ENCODE peak calls at places on chromosomes 5 and 9, in four cellular contexts. O is IMR-90, V is H1, P is H9. F is an unnamed sample.

GRCh38 chr9:117682955-117683710 is 21.1 kb upstream of the TLR4 start:
- DNase-seq in O (no peak), V (no peak), P (no peak), F (no peak)

GRCh38 chr5:39980056-39980455 is 555.3 kb upstream of the DAB2 start:
- DNase-seq in O (no peak), V (no peak), P (no peak), F (no peak)

GRCh38 chr5:112492291-112492690 is 73.2 kb upstream of the EPB41L4A start:
- DNase-seq in O (peak; percentile 23), V (peak; percentile 27), P (peak; percentile 78), F (peak; percentile 86)

GRCh38 chr5:14211818-14212799 is 69.0 kb downstream of the TRIO start:
- DNase-seq in O (no peak), V (no peak), P (no peak), F (no peak)

GRCh38 chr5:66603164-66603563 is 7.0 kb downstream of the MAST4 start:
- DNase-seq in O (no peak), V (no peak), P (no peak), F (no peak)

GRCh38 chr5:56908942-56909293 is 478 bp upstream of the SETD9 start:
- DNase-seq in O (no peak), V (peak; percentile 7), P (no peak), F (no peak)

GRCh38 chr9:19513671-19514275 is 105.0 kb downstream of the ACER2 start:
- DNase-seq in O (no peak), V (no peak), P (no peak), F (peak; percentile 5)

GRCh38 chr5:14859980-14860379 is 11.6 kb downstream of the ANKH start:
- DNase-seq in O (no peak), V (no peak), P (no peak), F (no peak)

GRCh38 chr5:75601996-75602395 is 9.3 kb upstream of the ANKDD1B start:
- DNase-seq in O (peak; percentile 97), V (no peak), P (no peak), F (peak; percentile 44)

GRCh38 chr5:126673477-126673876 is 72.7 kb downstream of the PHAX start:
- DNase-seq in O (no peak), V (no peak), P (no peak), F (peak; percentile 26)

GRCh38 chr9:107751522-107752235 is 262.1 kb upstream of the KLF4 start:
- DNase-seq in O (peak; percentile 83), V (no peak), P (no peak), F (peak; percentile 13)

GRCh38 chr5:167608708-167609272 is 682.7 kb upstream of the WWC1 start:
- DNase-seq in O (no peak), V (no peak), P (no peak), F (no peak)

GRCh38 chr9:108478871-108479332 is 376.9 kb downstream of the ACTL7B start:
- DNase-seq in O (peak; percentile 88), V (no peak), P (no peak), F (no peak)

GRCh38 chr5:129271309-129271708 is 176.8 kb downstream of the ISOC1 start:
- DNase-seq in O (no peak), V (peak; percentile 13), P (peak; percentile 60), F (peak; percentile 82)

GRCh38 chr5:39794511-39794910 is 369.7 kb upstream of the DAB2 start:
- DNase-seq in O (peak; percentile 29), V (no peak), P (no peak), F (no peak)

GRCh38 chr5:169423580-169424278 is 122.8 kb upstream of the SLIT3 start:
- DNase-seq in O (no peak), V (no peak), P (no peak), F (no peak)

GRCh38 chr9:94212531-94212930 is 46.6 kb upstream of the ZNF169 start:
- DNase-seq in O (no peak), V (peak; percentile 23), P (peak; percentile 66), F (peak; percentile 28)

GRCh38 chr9:36928670-36929349 is 105.3 kb downstream of the PAX5 start:
- DNase-seq in O (peak; percentile 25), V (no peak), P (no peak), F (peak; percentile 23)

GRCh38 chr5:146344155-146345118 is 5.8 kb downstream of the POU4F3 start:
- DNase-seq in O (no peak), V (peak; percentile 73), P (peak; percentile 95), F (peak; percentile 88)

GRCh38 chr5:101689306-101689705 is 606.8 kb downstream of the SLCO4C1 start:
- DNase-seq in O (no peak), V (no peak), P (no peak), F (peak; percentile 47)

GRCh38 chr5:16548115-16548514 is 68.7 kb downstream of the RETREG1 start:
- DNase-seq in O (no peak), V (no peak), P (no peak), F (no peak)

GRCh38 chr5:16546712-16547111 is 70.1 kb downstream of the RETREG1 start:
- DNase-seq in O (no peak), V (no peak), P (no peak), F (no peak)

GRCh38 chr5:16547200-16547842 is 69.5 kb downstream of the RETREG1 start:
- DNase-seq in O (no peak), V (no peak), P (no peak), F (no peak)

GRCh38 chr5:16542275-16542674 is 74.5 kb downstream of the RETREG1 start:
- DNase-seq in O (no peak), V (no peak), P (no peak), F (no peak)

GRCh38 chr5:16544607-16545374 is 72.0 kb downstream of the RETREG1 start:
- DNase-seq in O (peak; percentile 34), V (no peak), P (no peak), F (no peak)
- H4K5ac ChIP-seq in O (no peak overlapping the region), V (no peak overlapping the region), P (no peak overlapping the region), F (no peak overlapping the region)

DNA sequence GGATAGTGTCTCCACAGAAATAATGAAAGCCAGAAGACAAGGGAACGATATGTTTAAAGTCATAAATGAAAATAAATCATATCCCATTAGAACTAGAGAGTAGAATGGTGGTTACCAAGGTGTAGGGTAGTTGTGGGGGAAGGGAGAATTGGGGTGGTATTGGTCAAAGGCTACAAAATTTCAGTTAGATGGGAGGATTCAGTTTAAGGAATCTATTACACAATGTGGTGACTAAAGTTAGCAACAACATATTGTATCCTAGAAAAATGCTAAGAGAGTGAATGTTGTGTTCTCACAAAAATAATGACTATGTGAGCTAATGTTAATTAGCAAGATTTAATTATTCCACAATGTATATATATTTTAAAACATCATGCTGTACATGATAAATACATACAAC is 27.8 kb upstream of the LARP1 start:
- DNase-seq in O (no peak), V (no peak), P (no peak), F (no peak)
- H4K5ac ChIP-seq in O (no peak overlapping the region), V (no peak overlapping the region), P (no peak overlapping the region), F (no peak overlapping the region)

DNA sequence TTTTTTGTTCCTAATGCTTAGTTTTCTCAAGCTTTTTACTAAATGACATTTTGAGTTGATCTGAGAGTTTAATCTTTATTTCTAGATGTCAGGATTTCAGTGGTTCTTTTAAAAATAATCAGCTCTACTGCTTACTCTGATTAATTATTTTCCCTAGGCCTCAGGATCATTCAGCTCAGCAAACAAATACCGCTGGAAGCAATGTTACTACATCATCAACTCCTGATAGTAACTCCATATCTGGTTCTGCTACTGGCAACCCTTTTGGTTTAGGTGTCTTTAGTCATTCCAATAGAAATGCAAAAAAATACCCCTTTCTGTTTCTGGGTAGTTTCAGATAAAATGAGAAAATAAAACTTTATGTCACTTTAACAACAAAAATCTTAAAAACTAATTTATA is 5.6 kb upstream of the IDNK start:
- DNase-seq in O (no peak), V (no peak), P (no peak), F (no peak)
- H4K5ac ChIP-seq in O (no peak overlapping the region), V (no peak overlapping the region), P (no peak overlapping the region), F (no peak overlapping the region)

GRCh38 chr9:1907465-1907864 is 107.7 kb upstream of the SMARCA2 start:
- DNase-seq in O (no peak), V (no peak), P (no peak), F (no peak)
- H4K5ac ChIP-seq in O (no peak overlapping the region), V (no peak overlapping the region), P (no peak overlapping the region), F (no peak overlapping the region)

GRCh38 chr5:147989239-147989638 is 74.5 kb upstream of the SPINK5 start:
- DNase-seq in O (no peak), V (no peak), P (no peak), F (no peak)
- H4K5ac ChIP-seq in O (no peak overlapping the region), V (no peak overlapping the region), P (no peak overlapping the region), F (no peak overlapping the region)

DNA sequence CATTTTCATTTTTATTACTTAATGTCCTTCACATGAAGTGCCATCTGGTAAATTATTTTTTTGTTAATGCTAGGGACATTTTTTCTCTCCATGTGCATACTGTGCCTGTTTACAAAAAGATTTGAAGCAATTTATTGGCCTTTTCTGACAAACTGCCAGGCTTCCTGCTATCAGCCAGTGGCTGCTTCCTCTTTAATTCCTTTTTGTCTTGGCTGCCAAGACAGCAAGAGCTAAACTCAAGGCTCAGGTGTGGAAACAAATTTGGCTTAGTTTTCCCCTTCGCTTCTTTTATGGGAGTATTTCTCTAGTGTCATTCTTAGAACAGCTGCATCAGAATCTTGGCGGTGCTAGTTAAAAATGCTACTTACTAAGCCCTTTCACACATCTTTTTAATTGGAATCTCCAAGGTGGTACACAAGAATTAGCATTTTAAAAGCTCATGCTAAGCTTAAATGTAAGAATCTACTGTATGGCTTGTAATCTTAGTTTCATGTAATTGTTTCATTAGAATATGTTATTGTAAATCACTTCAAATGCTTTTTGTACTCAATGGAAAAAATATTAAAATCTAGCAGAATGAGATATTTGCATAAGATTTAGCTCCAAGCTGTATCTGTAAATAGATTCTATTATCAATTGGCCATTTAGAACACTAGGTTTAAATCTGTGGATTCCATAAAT is 134.2 kb upstream of the RASGRF2 start:
- DNase-seq in O (no peak), V (no peak), P (no peak), F (no peak)
- H4K5ac ChIP-seq in O (no peak overlapping the region), V (no peak overlapping the region), P (no peak overlapping the region), F (no peak overlapping the region)

DNA sequence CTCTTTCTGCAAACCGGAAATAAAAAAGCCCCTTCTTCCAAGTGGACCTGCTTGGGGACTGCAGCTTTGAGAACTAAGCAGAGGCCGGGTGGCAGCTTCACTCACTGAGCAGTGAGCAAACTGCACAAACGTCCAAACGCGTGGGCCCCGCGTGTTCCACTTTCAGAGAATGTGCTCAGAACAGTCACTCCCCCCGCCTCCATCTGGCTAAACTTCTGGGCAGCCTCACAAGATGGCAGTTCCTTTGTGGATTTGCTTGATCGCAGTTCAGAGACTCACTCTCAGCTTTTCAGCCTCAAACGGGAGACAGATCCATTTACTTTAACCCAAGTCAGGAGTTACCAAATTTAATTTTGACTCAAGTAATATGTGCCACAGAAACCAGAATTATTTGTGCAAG is 216.6 kb downstream of the TLE1 start:
- DNase-seq in O (no peak), V (no peak), P (no peak), F (no peak)
- H4K5ac ChIP-seq in O (no peak overlapping the region), V (no peak overlapping the region), P (no peak overlapping the region), F (no peak overlapping the region)

F was measured in mesendoderm.